ENCODE peak calls at places on chromosomes 2 and 18, in four cellular contexts. K, M, N and C are unnamed samples.

GRCh38 chr2:177328056-177328455 is 63.5 kb upstream of the NFE2L2 start:
- DNase-seq in K (no peak), M (no peak), N (no peak), C (no peak)

GRCh38 chr2:9234680-9235387 is 28.2 kb downstream of the ASAP2 start:
- DNase-seq in K (no peak), M (peak; percentile 79), N (no peak), C (peak; percentile 89)

GRCh38 chr18:61637319-61637718 is 255.5 kb downstream of the RNF152 start:
- DNase-seq in K (peak; percentile 73), M (no peak), N (no peak), C (no peak)

GRCh38 chr18:5772706-5773105 is 122.6 kb downstream of the TMEM200C start:
- DNase-seq in K (no peak), M (no peak), N (no peak), C (no peak)

GRCh38 chr2:199457147-199458016 is at the start of gene SATB2:
- DNase-seq in K (peak; percentile 29), M (no peak), N (no peak), C (no peak)

GRCh38 chr2:160221391-160222276 is 21.6 kb upstream of the ITGB6 start:
- DNase-seq in K (peak; percentile 57), M (no peak), N (peak; percentile 65), C (no peak)

GRCh38 chr2:197011777-197012641 is 85.5 kb upstream of the PGAP1 start:
- DNase-seq in K (peak; percentile 36), M (no peak), N (no peak), C (no peak)

GRCh38 chr2:241198381-241199282 is 10.2 kb downstream of the ANO7 start:
- DNase-seq in K (no peak), M (no peak), N (no peak), C (no peak)

GRCh38 chr2:118650327-118650726 is 197.1 kb downstream of the EN1 start:
- DNase-seq in K (no peak), M (no peak), N (no peak), C (no peak)

GRCh38 chr18:2919600-2919999 is 72.8 kb downstream of the EMILIN2 start:
- DNase-seq in K (no peak), M (no peak), N (no peak), C (no peak)

GRCh38 chr18:54769526-54770464 is 58.5 kb upstream of the RAB27B start:
- DNase-seq in K (no peak), M (no peak), N (no peak), C (no peak)

GRCh38 chr2:113117594-113118262 is 9.7 kb upstream of the IL1RN start:
- DNase-seq in K (peak; percentile 83), M (peak; percentile 63), N (no peak), C (no peak)

GRCh38 chr2:239590995-239591915 is 190.4 kb upstream of the HDAC4 start:
- DNase-seq in K (no peak), M (no peak), N (no peak), C (no peak)

GRCh38 chr2:71521436-71521950 is 68.1 kb downstream of the DYSF start:
- DNase-seq in K (no peak), M (no peak), N (no peak), C (no peak)

GRCh38 chr2:145764631-145765030 is 1244.7 kb upstream of the ZEB2 start:
- DNase-seq in K (peak; percentile 29), M (no peak), N (peak; percentile 60), C (no peak)

GRCh38 chr2:224442092-224442999 is 40.4 kb upstream of the FAM124B start:
- DNase-seq in K (peak; percentile 25), M (no peak), N (no peak), C (no peak)

GRCh38 chr2:187169108-187169713 is 278.8 kb downstream of the CALCRL start:
- DNase-seq in K (no peak), M (no peak), N (no peak), C (no peak)

GRCh38 chr2:11326692-11327211 is 17.7 kb downstream of the ROCK2 start:
- DNase-seq in K (no peak), M (no peak), N (no peak), C (no peak)

GRCh38 chr2:197499594-197500502 is at the start of the genes HSPD1 and HSPE1:
- DNase-seq in K (peak; percentile 98), M (peak; percentile 99), N (peak; percentile 97), C (peak; percentile 95)

GRCh38 chr18:10797882-10798281 is 272.1 kb downstream of the NAPG start:
- DNase-seq in K (no peak), M (no peak), N (peak; percentile 25), C (no peak)

GRCh38 chr2:127015106-127015910 is 91.6 kb downstream of the BIN1 start:
- DNase-seq in K (no peak), M (no peak), N (no peak), C (no peak)

GRCh38 chr18:13035249-13035914 is 44.2 kb downstream of the CEP192 start:
- DNase-seq in K (no peak), M (no peak), N (no peak), C (no peak)

GRCh38 chr2:173401716-173402326 is 47.1 kb downstream of the CDCA7 start:
- DNase-seq in K (no peak), M (no peak), N (no peak), C (peak; percentile 26)

GRCh38 chr2:176187306-176188217 is 906 bp upstream of the HOXD1 start:
- DNase-seq in K (no peak), M (no peak), N (no peak), C (no peak)

GRCh38 chr2:72780483-72780882 is 45.4 kb downstream of the EXOC6B start:
- DNase-seq in K (peak; percentile 15), M (peak; percentile 25), N (no peak), C (no peak)

GRCh38 chr18:75057169-75057789 is 151.7 kb downstream of the PTGR3 start:
- DNase-seq in K (no peak), M (no peak), N (no peak), C (no peak)

GRCh38 chr2:173079968-173080860 is 4.6 kb downstream of the MAP3K20 start:
- DNase-seq in K (no peak), M (peak; percentile 76), N (no peak), C (no peak)

GRCh38 chr2:12605936-12606335 is 110.8 kb upstream of the TRIB2 start:
- DNase-seq in K (no peak), M (no peak), N (no peak), C (no peak)

GRCh38 chr2:164690361-164690760 is 69.1 kb upstream of the GRB14 start:
- DNase-seq in K (no peak), M (no peak), N (no peak), C (no peak)

GRCh38 chr2:221997100-221997499 is 301.7 kb downstream of the PAX3 start:
- DNase-seq in K (no peak), M (peak; percentile 85), N (no peak), C (peak; percentile 83)

GRCh38 chr2:42537493-42537892 is 30.9 kb upstream of the MTA3 start:
- DNase-seq in K (no peak), M (no peak), N (no peak), C (no peak)

GRCh38 chr18:74146756-74147155 is 878 bp downstream of the FBXO15 start:
- DNase-seq in K (no peak), M (no peak), N (no peak), C (no peak)

GRCh38 chr2:10561636-10562035 is 113.5 kb upstream of the ODC1 start:
- DNase-seq in K (no peak), M (no peak), N (no peak), C (no peak)

GRCh38 chr2:75608684-75609333 is 37.8 kb upstream of the MRPL19 start:
- DNase-seq in K (peak; percentile 79), M (no peak), N (peak; percentile 46), C (no peak)

GRCh38 chr2:182097571-182097970 is 111.9 kb downstream of the PPP1R1C start:
- DNase-seq in K (no peak), M (no peak), N (no peak), C (no peak)

GRCh38 chr2:182098648-182099047 is 113.0 kb downstream of the PPP1R1C start:
- DNase-seq in K (no peak), M (no peak), N (no peak), C (no peak)

GRCh38 chr2:182103531-182103930 is 117.9 kb downstream of the PPP1R1C start:
- DNase-seq in K (no peak), M (no peak), N (no peak), C (no peak)

GRCh38 chr2:182101263-182101662 is 115.6 kb downstream of the PPP1R1C start:
- DNase-seq in K (no peak), M (no peak), N (no peak), C (no peak)
- TF ChIP-seq CTCF in K (peak; percentile 11), M (peak; percentile 13), N (peak; percentile 15), C (peak; percentile 40)

DNA sequence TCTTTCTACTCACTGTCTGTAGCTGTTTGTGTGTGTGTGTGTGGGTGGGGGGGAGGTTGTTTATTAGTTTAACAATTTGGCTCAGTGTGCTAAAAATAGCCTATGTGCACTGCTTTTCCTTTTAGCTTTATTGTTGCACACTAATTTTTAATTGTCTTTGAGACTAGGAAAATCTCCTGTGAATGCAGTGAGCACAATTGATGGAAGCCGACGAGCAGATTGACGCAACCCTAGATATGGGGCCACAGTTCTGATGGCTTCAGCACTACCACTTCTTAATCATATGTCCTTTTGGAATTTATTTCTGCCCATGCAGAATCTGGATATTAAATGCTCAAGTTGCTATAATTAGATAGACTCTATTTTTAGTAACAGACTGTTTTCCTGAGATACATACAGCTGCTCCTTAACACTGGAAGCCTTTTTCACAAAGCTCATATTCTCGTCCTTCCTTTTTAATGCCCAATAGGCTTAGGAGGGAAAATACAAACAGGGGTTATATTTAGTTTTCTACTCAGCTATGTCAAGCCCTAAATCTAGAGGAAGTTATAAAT is 109.1 kb downstream of the IRS1 start:
- DNase-seq in K (no peak), M (no peak), N (no peak), C (no peak)
- H3K4me3 ChIP-seq in K (no peak overlapping the region), M (no peak overlapping the region), N (peak overlapping the region; percentile 45), C (no peak overlapping the region)

GRCh38 chr2:45732436-45732835 is 81.0 kb downstream of the PRKCE start:
- DNase-seq in K (no peak), M (no peak), N (no peak), C (no peak)

GRCh38 chr2:45732946-45733345 is 81.5 kb downstream of the PRKCE start:
- DNase-seq in K (no peak), M (no peak), N (no peak), C (no peak)

GRCh38 chr2:45731146-45731545 is 79.7 kb downstream of the PRKCE start:
- DNase-seq in K (no peak), M (no peak), N (no peak), C (no peak)

GRCh38 chr2:45728458-45728942 is 77.0 kb downstream of the PRKCE start:
- DNase-seq in K (no peak), M (no peak), N (no peak), C (no peak)

DNA sequence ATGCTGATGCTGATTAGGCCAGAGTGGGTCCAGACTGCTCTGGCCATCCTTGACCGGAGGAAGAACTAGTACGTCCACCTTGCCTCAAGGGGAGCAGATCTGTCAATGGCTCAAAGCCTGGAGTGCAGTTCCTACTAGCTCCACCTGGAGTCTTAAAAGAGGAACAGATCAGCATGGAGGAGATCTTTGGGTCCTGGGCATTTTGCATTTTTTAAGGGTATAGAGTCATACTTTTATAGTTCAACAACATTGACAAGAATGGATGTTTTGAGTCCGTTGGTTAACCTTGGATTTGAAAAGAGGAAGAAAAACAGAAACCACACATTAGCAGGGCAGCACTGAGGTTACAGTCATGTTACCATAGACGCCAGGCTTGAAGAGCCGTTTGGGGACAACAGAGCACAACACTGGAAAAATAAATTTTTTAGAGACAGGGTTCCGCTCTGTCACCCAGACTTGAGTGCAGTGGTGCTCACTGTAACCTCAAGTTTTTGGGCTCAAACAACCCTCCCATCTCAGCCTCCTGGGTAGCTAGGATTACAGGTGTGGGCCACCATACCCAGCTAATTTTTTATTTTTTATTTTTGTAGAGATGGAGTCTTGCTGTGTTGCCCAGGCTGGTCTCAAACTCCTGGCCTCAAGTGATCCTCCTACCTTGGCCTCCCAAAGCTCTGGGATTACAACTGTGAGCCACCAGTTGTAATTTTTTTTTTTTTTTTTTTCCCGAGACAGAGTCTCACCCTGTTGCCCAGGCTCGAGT is 78.5 kb downstream of the PRKCE start:
- DNase-seq in K (no peak), M (no peak), N (no peak), C (no peak)
- TF ChIP-seq CTCF in K (peak; percentile 22), M (peak; percentile 27), N (no peak), C (peak; percentile 43)

GRCh38 chr2:777546-777945 is 100.3 kb upstream of the TMEM18 start:
- DNase-seq in K (no peak), M (no peak), N (no peak), C (no peak)
- H3K4me3 ChIP-seq in K (no peak overlapping the region), M (no peak overlapping the region), N (no peak overlapping the region), C (no peak overlapping the region)